ENCODE peak calls at places on chromosomes 1 and 21, in five cellular contexts. S, M, A, Z and Y are unnamed samples. For H3K4me1, the result is how much of the 10 kb centered on the place peaks cover.

GRCh38 chr1:171787686-171788480 is 6.4 kb downstream of the METTL13 start:
- DNase-seq in S (no peak), M (no peak), A (no peak), Z (no peak), Y (no peak)

GRCh38 chr1:153563339-153563952 is 2.2 kb downstream of the S100A2 start:
- DNase-seq in Z (no peak), S (no peak), A (peak), M (no peak), Y (no peak)

GRCh38 chr1:221159608-221160007 is 280.4 kb downstream of the HLX start:
- DNase-seq in Z (no peak), S (no peak), M (no peak), A (no peak), Y (no peak)

GRCh38 chr1:224541901-224542610 is 74.1 kb upstream of the CNIH3 start:
- DNase-seq in S (no peak), M (no peak), Z (no peak), A (no peak), Y (no peak)

GRCh38 chr1:188706742-188707141 is 1770.9 kb downstream of the BRINP3 start:
- DNase-seq in A (no peak), M (no peak), S (peak), Z (no peak), Y (no peak)

GRCh38 chr1:11245904-11246726 is 16.2 kb downstream of the MTOR start:
- DNase-seq in A (no peak), M (no peak), S (no peak), Z (no peak), Y (no peak)

GRCh38 chr1:204988201-204988600 is 54.8 kb upstream of the CNTN2 start:
- DNase-seq in A (no peak), Z (no peak), M (no peak), S (no peak), Y (no peak)

GRCh38 chr1:50318428-50318827 is 104.8 kb downstream of the DMRTA2 start:
- DNase-seq in Z (no peak), A (no peak), M (no peak), S (no peak), Y (no peak)

GRCh38 chr1:23196627-23197328 is 20.5 kb downstream of the HTR1D start:
- DNase-seq in M (no peak), Z (no peak), A (no peak), S (peak), Y (no peak)

GRCh38 chr1:118136511-118136937 is 48.5 kb downstream of the SPAG17 start:
- DNase-seq in Z (no peak), S (peak), A (peak), M (no peak), Y (no peak)

GRCh38 chr1:44609412-44609767 is 64.9 kb downstream of the TMEM53 start:
- DNase-seq in S (peak), Z (peak), M (peak), A (peak), Y (peak)

GRCh38 chr1:8133657-8134430 is 107.7 kb upstream of the ERRFI1 start:
- DNase-seq in Z (peak), S (peak), M (no peak), A (peak), Y (peak)

GRCh38 chr1:2786329-2787162 is 14.9 kb downstream of the TTC34 start:
- DNase-seq in S (no peak), M (peak), A (peak), Z (peak), Y (peak)

GRCh38 chr1:87329756-87330200 is 1.1 kb downstream of the LMO4 start:
- DNase-seq in Z (no peak), S (peak), A (no peak), M (no peak), Y (no peak)

GRCh38 chr1:97088386-97088785 is 366.8 kb downstream of the PTBP2 start:
- DNase-seq in A (no peak), Z (no peak), M (no peak), S (no peak), Y (no peak)

GRCh38 chr1:232221790-232222499 is 408.0 kb downstream of the SIPA1L2 start:
- DNase-seq in M (no peak), S (peak), A (no peak), Z (no peak), Y (no peak)

GRCh38 chr1:10474613-10475507 is at the start of gene PEX14:
- DNase-seq in A (peak), Z (peak), S (peak), M (peak), Y (peak)

GRCh38 chr1:186984959-186985358 is 156.2 kb downstream of the PLA2G4A start:
- DNase-seq in S (no peak), A (no peak), Z (no peak), M (no peak), Y (no peak)

GRCh38 chr1:244974550-244974949 is 110.2 kb upstream of the HNRNPU start:
- DNase-seq in M (no peak), S (no peak), A (no peak), Z (no peak), Y (no peak)

GRCh38 chr1:6256640-6257039 is 4.3 kb downstream of the GPR153 start:
- DNase-seq in Z (no peak), M (no peak), S (no peak), A (no peak), Y (no peak)

GRCh38 chr21:38951095-38951745 is 145.5 kb downstream of the ETS2 start:
- DNase-seq in Z (no peak), M (no peak), A (no peak), S (no peak), Y (no peak)

GRCh38 chr1:145962157-145963102 is 1.9 kb downstream of the ANKRD34A start:
- DNase-seq in A (peak), S (no peak), Z (peak), M (no peak), Y (peak)

GRCh38 chr1:203682401-203683383 is 56.1 kb downstream of the ATP2B4 start:
- DNase-seq in S (peak), A (no peak), M (peak), Z (no peak), Y (no peak)

GRCh38 chr1:239810071-239810481 is 281.6 kb upstream of the FMN2 start:
- DNase-seq in A (no peak), M (no peak), Z (no peak), S (no peak), Y (no peak)

GRCh38 chr1:164651378-164651951 is 92.5 kb downstream of the PBX1 start:
- DNase-seq in A (no peak), S (peak), M (no peak), Z (peak), Y (no peak)

GRCh38 chr1:201334325-201335173 is 42.9 kb downstream of the TNNT2 start:
- DNase-seq in Z (no peak), S (no peak), M (no peak), A (peak), Y (no peak)

GRCh38 chr1:1540015-1540816 is at the start of gene TMEM240:
- DNase-seq in A (peak), M (peak), Z (peak), S (peak), Y (peak)

GRCh38 chr1:234941711-234942320 is 186.8 kb downstream of the TOMM20 start:
- DNase-seq in M (no peak), A (no peak), Z (no peak), S (peak), Y (no peak)
- H3K4me1 ChIP-seq in M (under half), A (under half), Z (under half), S (under half), Y (under half)

DNA sequence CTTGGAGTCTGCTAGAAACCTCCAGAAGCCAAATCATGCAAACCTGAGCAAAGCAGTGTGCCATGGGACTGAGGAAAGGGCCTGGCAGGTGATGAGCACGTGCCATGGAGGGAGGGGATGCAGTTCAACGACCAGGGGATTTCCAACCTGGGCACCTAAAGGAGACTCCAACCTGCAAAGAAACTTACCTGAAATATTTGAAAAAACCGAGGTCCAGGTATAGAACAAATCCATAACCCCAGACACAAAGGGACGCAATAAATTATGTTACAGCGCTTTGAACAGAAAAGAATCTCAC is 8.9 kb downstream of the UBASH3A start:
- DNase-seq in Z (no peak), A (no peak), M (no peak), S (no peak), Y (no peak)
- H3K4me1 ChIP-seq in Z (under half), A (under half), M (half or more), S (under half), Y (under half)

GRCh38 chr1:206635080-206635982 is at the start of gene DYRK3:
- DNase-seq in Z (peak), S (peak), M (peak), A (peak), Y (peak)
- H3K4me1 ChIP-seq in Z (under half), S (under half), M (under half), A (under half), Y (under half)

DNA sequence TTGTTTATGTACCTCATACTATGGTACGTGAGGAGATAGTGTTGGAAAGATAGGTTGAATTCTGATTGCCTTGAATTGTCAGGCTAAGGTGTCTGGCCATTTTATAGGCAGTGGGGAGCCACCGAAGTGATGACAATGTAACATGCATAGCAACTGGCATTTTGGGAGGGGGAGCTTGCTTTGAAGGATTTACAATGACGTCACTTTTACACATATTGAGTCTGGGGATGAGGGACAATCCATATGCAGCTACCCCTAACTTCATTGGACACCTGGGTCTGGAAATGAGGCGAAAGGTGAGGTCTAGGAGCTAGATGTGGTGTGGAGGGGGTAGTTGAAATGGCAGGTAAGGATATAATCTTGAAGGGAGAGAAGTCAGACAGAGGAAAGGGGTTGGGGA is 7.7 kb upstream of the CACNA1E start:
- DNase-seq in A (no peak), M (no peak), Z (no peak), S (no peak), Y (no peak)
- H3K4me1 ChIP-seq in A (under half), M (under half), Z (under half), S (under half), Y (under half)

DNA sequence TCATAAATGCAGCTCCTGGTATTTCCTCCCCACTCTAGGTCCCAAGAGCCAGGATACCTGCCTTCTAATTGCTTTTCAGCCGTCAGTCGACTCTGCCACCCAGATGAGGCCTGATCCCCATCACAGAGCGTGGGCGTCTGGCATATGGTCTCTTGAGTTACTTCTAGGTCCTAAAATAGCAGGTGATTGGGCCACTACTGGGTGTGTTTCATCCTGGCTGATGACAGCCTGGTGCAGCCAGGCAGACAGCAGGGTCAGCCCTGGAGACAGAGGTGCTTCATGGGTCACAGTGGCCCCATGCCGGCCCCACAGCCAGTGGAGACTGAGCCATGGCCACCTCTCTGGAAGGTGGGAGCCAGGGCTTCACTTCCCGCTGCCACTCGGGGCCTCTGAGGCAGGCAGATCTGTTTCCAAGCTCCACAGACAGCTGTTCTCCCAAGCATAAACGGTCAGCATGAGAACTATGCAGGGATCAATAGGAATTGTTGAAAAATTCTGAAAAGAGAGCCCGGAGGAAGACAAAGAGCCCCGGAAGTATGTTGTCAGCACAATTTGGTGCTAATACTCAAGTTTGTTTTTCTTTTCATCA is 83.0 kb downstream of the MAN1C1 start:
- DNase-seq in M (no peak), S (no peak), Z (no peak), A (no peak), Y (peak)
- H3K4me1 ChIP-seq in M (under half), S (under half), Z (under half), A (under half), Y (half or more)